ENCODE peak calls at places on chromosomes 5 and 9, in nine cellular contexts. U is tibial nerve; M is NB4; D is upper lobe of left lung; G is OCI-LY7; L is upper lobe of right lung; S is A549; K is CD8-positive, alpha-beta T cell; I is heart left ventricle. W is an unnamed sample.

GRCh38 chr5:39519566-39520231 is 94.9 kb upstream of the DAB2 start:
- DNase-seq in U (no peak), G (no peak), S (no peak), K (no peak), M (no peak), D (no peak), I (no peak), L (no peak), W (no peak)

GRCh38 chr5:73836607-73837006 is 210.6 kb downstream of the ARHGEF28 start:
- DNase-seq in D (no peak), G (no peak), U (no peak), M (no peak), I (no peak), S (no peak), K (no peak), L (no peak), W (no peak)

GRCh38 chr5:62780888-62781287 is 202.3 kb downstream of the LRRC70 start:
- DNase-seq in G (no peak), K (no peak), M (no peak), S (no peak), U (no peak), I (no peak), D (no peak), L (no peak), W (no peak)

GRCh38 chr9:132486706-132487350 is 76.8 kb downstream of the CFAP77 start:
- DNase-seq in D (peak; percentile 81), G (no peak), L (no peak), U (no peak), K (peak; percentile 67), M (no peak), S (no peak), I (no peak), W (no peak)

GRCh38 chr5:82586597-82586996 is 308.4 kb upstream of the RPS23 start:
- DNase-seq in K (no peak), D (no peak), I (no peak), U (no peak), L (no peak), G (no peak), M (no peak), S (no peak), W (no peak)

GRCh38 chr9:79883073-79883645 is 311.4 kb downstream of the TLE4 start:
- DNase-seq in K (peak; percentile 68), M (peak; percentile 28), G (peak; percentile 11), U (no peak), D (peak; percentile 10), I (no peak), S (no peak), L (no peak), W (peak; percentile 42)

GRCh38 chr5:139847790-139848507 is 52.3 kb downstream of the PSD2 start:
- DNase-seq in K (peak; percentile 80), U (no peak), L (peak; percentile 79), S (peak; percentile 60), D (peak; percentile 95), G (peak; percentile 65), M (no peak), I (peak; percentile 61), W (peak; percentile 83)

GRCh38 chr9:12775963-12776774 is 1.3 kb downstream of the LURAP1L start:
- DNase-seq in L (peak; percentile 89), G (no peak), D (peak; percentile 86), U (peak; percentile 62), S (peak; percentile 81), I (peak; percentile 90), M (peak; percentile 50), K (no peak), W (no peak)

GRCh38 chr9:14315754-14316573 is 2.0 kb upstream of the NFIB start:
- DNase-seq in L (peak; percentile 67), U (no peak), S (peak; percentile 48), M (no peak), D (peak; percentile 78), K (no peak), I (peak; percentile 49), G (no peak), W (no peak)

GRCh38 chr9:19901586-19901985 is 112.7 kb upstream of the SLC24A2 start:
- DNase-seq in S (no peak), U (no peak), K (no peak), I (no peak), M (no peak), D (no peak), L (no peak), G (no peak), W (no peak)

GRCh38 chr9:18390393-18390792 is 83.6 kb upstream of the ADAMTSL1 start:
- DNase-seq in U (no peak), G (no peak), S (no peak), I (no peak), L (no peak), K (no peak), D (no peak), M (no peak), W (no peak)

GRCh38 chr5:72210913-72211670 is 103.8 kb downstream of the MAP1B start:
- DNase-seq in G (no peak), M (no peak), S (peak; percentile 19), L (no peak), U (peak; percentile 47), I (peak; percentile 66), D (no peak), K (no peak), W (no peak)

GRCh38 chr5:52840286-52841050 is 52.8 kb downstream of the ITGA1 start:
- DNase-seq in D (no peak), G (no peak), K (no peak), L (no peak), S (no peak), M (no peak), U (no peak), I (no peak), W (no peak)

GRCh38 chr9:109551651-109552050 is 53.5 kb upstream of the PTPN3 start:
- DNase-seq in L (no peak), M (no peak), I (no peak), K (no peak), S (no peak), U (no peak), D (no peak), G (no peak), W (no peak)

GRCh38 chr5:7376889-7377288 is 19.0 kb upstream of the ADCY2 start:
- DNase-seq in L (no peak), U (no peak), D (no peak), I (no peak), S (no peak), M (no peak), G (no peak), K (no peak), W (no peak)
- TF ChIP-seq CTCF in L (no peak), U (no peak), D (no peak), I (no peak), S (no peak), M (no peak), G (no peak), K (no peak), W (no peak)

DNA sequence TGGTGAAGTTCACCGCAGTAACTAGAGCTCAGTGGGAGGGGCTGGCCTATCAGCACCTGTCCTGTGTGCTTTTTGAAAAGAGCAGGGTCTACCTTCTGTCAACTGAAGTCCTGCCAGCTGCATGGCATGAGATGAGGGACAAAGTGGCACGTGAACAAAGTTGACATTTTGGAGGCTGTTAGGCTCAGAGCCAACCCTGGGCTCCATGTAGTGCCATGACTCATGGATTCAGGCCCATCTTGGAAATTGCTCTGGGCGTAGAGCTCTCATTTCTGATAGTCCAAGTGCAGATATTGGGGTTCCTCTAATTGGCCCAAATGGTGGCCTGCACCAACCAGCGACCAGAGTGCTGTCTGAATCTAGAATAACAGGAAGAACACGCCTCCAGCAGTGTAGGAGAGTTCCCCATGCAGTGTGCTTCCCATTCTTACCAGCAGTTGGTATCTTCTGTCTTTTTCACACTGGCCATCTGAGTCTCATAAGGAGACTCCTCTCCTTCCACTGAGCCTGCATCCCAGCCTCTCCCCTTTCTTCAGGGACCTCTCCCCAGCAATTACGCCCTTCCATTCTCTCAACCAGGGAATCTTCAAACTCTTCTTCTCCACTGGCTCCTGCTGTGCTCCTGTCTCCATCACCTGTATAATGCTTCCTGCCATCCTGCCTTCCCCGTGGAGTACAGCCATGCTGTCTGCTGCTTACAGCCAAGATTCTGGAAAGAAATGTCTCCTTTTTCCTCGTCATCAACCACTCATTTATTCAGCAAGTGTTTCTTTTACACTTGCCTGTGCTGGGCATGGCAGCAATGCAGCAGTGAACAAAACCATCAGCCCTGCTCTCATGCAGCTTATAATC is 30.4 kb downstream of the IRF1 start:
- DNase-seq in S (no peak), G (peak; percentile 45), M (peak; percentile 80), I (peak; percentile 71), L (no peak), D (no peak), K (no peak), U (no peak), W (no peak)
- TF ChIP-seq CTCF in S (no peak), G (peak; percentile 55), M (peak; percentile 38), I (peak; percentile 20), L (peak; percentile 25), D (peak; percentile 28), K (no peak), U (peak; percentile 15), W (no peak)

DNA sequence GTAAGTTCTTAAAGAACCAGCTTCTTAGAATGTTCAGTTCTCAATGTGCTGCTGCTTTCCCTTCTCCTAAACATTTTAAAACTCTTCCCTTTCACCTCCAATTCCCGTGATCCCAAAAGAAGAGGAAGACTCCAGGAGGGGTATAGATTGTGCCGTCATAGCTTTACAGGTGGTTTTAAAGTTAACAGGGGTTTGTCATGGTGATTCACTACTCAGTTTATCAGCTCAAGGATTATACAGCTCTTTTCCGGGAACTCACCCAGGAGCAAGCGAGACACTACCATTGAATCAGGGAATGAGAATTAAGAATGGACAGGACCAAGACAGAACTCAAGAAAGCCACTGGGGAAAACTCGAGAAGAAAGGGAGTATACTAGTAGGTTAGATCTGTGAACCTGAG is 178.8 kb downstream of the NR3C1 start:
- DNase-seq in D (no peak), L (no peak), I (no peak), G (no peak), U (no peak), S (no peak), M (no peak), K (no peak), W (no peak)
- TF ChIP-seq CTCF in D (no peak), L (no peak), I (no peak), G (no peak), U (no peak), S (no peak), M (no peak), K (no peak), W (no peak)

GRCh38 chr9:115165233-115165632 is 47.3 kb upstream of the TNC start:
- DNase-seq in D (no peak), L (no peak), K (no peak), M (no peak), S (no peak), G (no peak), U (no peak), I (no peak), W (no peak)

GRCh38 chr9:115167175-115167574 is 49.2 kb upstream of the TNC start:
- DNase-seq in I (no peak), D (no peak), S (no peak), U (no peak), K (no peak), G (no peak), L (no peak), M (no peak), W (no peak)

GRCh38 chr9:115169003-115169402 is 51.0 kb upstream of the TNC start:
- DNase-seq in M (no peak), S (no peak), G (no peak), D (no peak), K (no peak), U (no peak), I (no peak), L (no peak), W (no peak)

GRCh38 chr9:115172105-115172504 is 54.1 kb upstream of the TNC start:
- DNase-seq in K (no peak), M (no peak), U (no peak), I (no peak), L (no peak), D (no peak), G (no peak), S (no peak), W (no peak)

GRCh38 chr9:115170674-115171073 is 52.7 kb upstream of the TNC start:
- DNase-seq in G (no peak), S (no peak), M (no peak), D (no peak), I (no peak), K (no peak), U (no peak), L (no peak), W (no peak)
- TF ChIP-seq CTCF in G (no peak), S (no peak), M (no peak), D (no peak), I (no peak), K (no peak), U (no peak), L (no peak), W (no peak)

W was measured in activated B cell treated with CpG ODN at 0.5 μM for 24 hours.